ENCODE peak calls at places on chromosomes 1 and 21, in four cellular contexts. Y is activated naive CD4-positive, alpha-beta T cell; Z is stimulated activated CD4-positive, alpha-beta T cell treated with anti-CD3 and anti-CD28 coated beads, Interleukin-15, amount 100 ng/mL, for 1 hour; M is fibroblast of the aortic adventitia. O is an unnamed sample.

GRCh38 chr1:220013497-220013896 is 32.8 kb downstream of the EPRS1 start:
- DNase-seq in Z (no peak), M (peak), Y (no peak), O (no peak)

GRCh38 chr1:204959374-204959773 is 83.6 kb upstream of the CNTN2 start:
- DNase-seq in Z (no peak), Y (no peak), M (no peak), O (no peak)

GRCh38 chr1:115426271-115426771 is 88.3 kb upstream of the NGF start:
- DNase-seq in Y (no peak), M (peak), Z (no peak), O (no peak)

GRCh38 chr1:205237526-205238484 is 10.1 kb downstream of the TMCC2 start:
- DNase-seq in Y (no peak), Z (peak), M (no peak), O (no peak)

GRCh38 chr1:45246760-45247159 is 40.4 kb upstream of the ZSWIM5 start:
- DNase-seq in Y (no peak), Z (no peak), M (peak), O (no peak)

GRCh38 chr1:170593173-170593572 is 61.2 kb downstream of the GORAB start:
- DNase-seq in M (peak), Y (no peak), Z (no peak), O (no peak)

GRCh38 chr1:162906485-162906884 is 45.5 kb upstream of the CCDC190 start:
- DNase-seq in M (no peak), Y (no peak), Z (no peak), O (no peak)

GRCh38 chr1:225891229-225891972 is 2.5 kb upstream of the LEFTY1 start:
- DNase-seq in Z (no peak), Y (no peak), M (no peak), O (no peak)

GRCh38 chr1:72845981-72846380 is 563.6 kb upstream of the NEGR1 start:
- DNase-seq in Z (no peak), M (no peak), Y (no peak), O (no peak)

GRCh38 chr1:2110191-2110737 is 60.1 kb downstream of the PRKCZ start:
- DNase-seq in Y (no peak), Z (no peak), M (no peak), O (no peak)

GRCh38 chr1:189619682-189620332 is 857.9 kb downstream of the BRINP3 start:
- DNase-seq in Y (no peak), Z (no peak), M (peak), O (no peak)

GRCh38 chr21:46564391-46564790 is 40.5 kb downstream of the S100B start:
- DNase-seq in Z (no peak), Y (no peak), M (no peak), O (no peak)

GRCh38 chr1:17521946-17522612 is 17.4 kb upstream of the ARHGEF10L start:
- DNase-seq in Z (no peak), Y (no peak), M (no peak), O (no peak)

GRCh38 chr1:23194119-23194984 is 22.9 kb downstream of the HTR1D start:
- DNase-seq in Y (no peak), Z (no peak), M (peak), O (no peak)

GRCh38 chr1:234920136-234920842 is 208.3 kb downstream of the TOMM20 start:
- DNase-seq in Z (no peak), Y (no peak), M (no peak), O (no peak)

GRCh38 chr1:45767035-45767434 is 16.6 kb upstream of the IPP start:
- DNase-seq in Z (no peak), Y (no peak), M (peak), O (no peak)

GRCh38 chr1:155078496-155079209 is at the start of gene EFNA3:
- DNase-seq in Z (no peak), M (peak), Y (no peak), O (peak)

GRCh38 chr1:162222019-162222418 is 152.5 kb downstream of the NOS1AP start:
- DNase-seq in M (no peak), Y (no peak), Z (no peak), O (no peak)

GRCh38 chr21:14926186-14926585 is 138.6 kb downstream of the NRIP1 start:
- DNase-seq in Y (no peak), Z (no peak), M (peak), O (no peak)

GRCh38 chr21:32549454-32549853 is 35.9 kb downstream of the TCP10L start:
- DNase-seq in Y (no peak), Z (no peak), M (no peak), O (no peak)

GRCh38 chr1:195714248-195714647 is 894.0 kb downstream of the KCNT2 start:
- DNase-seq in Z (no peak), M (peak), Y (no peak), O (no peak)

GRCh38 chr1:180486092-180486491 is 16.3 kb downstream of the ACBD6 start:
- DNase-seq in M (no peak), Y (no peak), Z (no peak), O (no peak)

GRCh38 chr1:201636581-201636980 is 97.7 kb downstream of the NAV1 start:
- DNase-seq in M (peak), Z (no peak), Y (no peak), O (no peak)

GRCh38 chr1:22418852-22419480 is 32.7 kb upstream of the ZBTB40 start:
- DNase-seq in M (peak), Z (no peak), Y (no peak), O (no peak)

GRCh38 chr1:11507309-11507708 is 28.4 kb downstream of the DISP3 start:
- DNase-seq in Z (no peak), M (no peak), Y (no peak), O (no peak)

GRCh38 chr21:42469272-42469671 is 26.8 kb downstream of the RSPH1 start:
- DNase-seq in Y (no peak), M (no peak), Z (no peak), O (no peak)

GRCh38 chr1:203528976-203529375 is 35.0 kb downstream of the OPTC start:
- DNase-seq in Y (no peak), Z (no peak), M (no peak), O (no peak)